ENCODE peak calls at places on chromosomes 11 and 22, in nine cellular contexts. V is B cell, F is astrocyte of the cerebellum, L is HFF-Myc, R is spleen, U is type B pancreatic cell, T is suprapubic skin, B is stomach, J is Caco-2. I is an unnamed sample.

GRCh38 chr22:32708835-32709234 is 92.7 kb upstream of the TIMP3 start:
- DNase-seq in L (no peak), J (no peak), B (no peak), F (no peak), U (no peak), T (no peak), R (no peak), V (no peak), I (no peak)

GRCh38 chr11:123653997-123654565 is 343 bp downstream of the SCN3B start:
- DNase-seq in V (no peak), J (peak; percentile 78), R (peak; percentile 83), F (no peak), U (no peak), L (no peak), B (peak; percentile 32), T (peak; percentile 71), I (no peak)

GRCh38 chr22:17483670-17484372 is 79.5 kb upstream of the SLC25A18 start:
- DNase-seq in J (no peak), L (no peak), T (no peak), U (no peak), R (no peak), F (no peak), B (no peak), V (no peak), I (no peak)

GRCh38 chr11:79249341-79249993 is 191.4 kb downstream of the TENM4 start:
- DNase-seq in R (no peak), B (no peak), V (no peak), J (no peak), L (no peak), U (no peak), F (no peak), T (no peak), I (no peak)

GRCh38 chr22:46146329-46146728 is 4.0 kb upstream of the PPARA start:
- DNase-seq in J (no peak), V (no peak), U (no peak), F (no peak), T (no peak), L (no peak), R (no peak), B (no peak), I (no peak)

GRCh38 chr22:18056802-18057474 is 20.9 kb upstream of the PEX26 start:
- DNase-seq in R (peak; percentile 87), V (peak; percentile 79), J (no peak), U (no peak), B (no peak), F (no peak), L (no peak), T (no peak), I (no peak)

GRCh38 chr11:118008271-118008903 is 22.2 kb downstream of the IL10RA start:
- DNase-seq in T (no peak), L (no peak), B (no peak), V (no peak), U (no peak), F (no peak), R (peak; percentile 81), J (no peak), I (no peak)

GRCh38 chr11:3949132-3949531 is 93.7 kb downstream of the STIM1 start:
- DNase-seq in J (no peak), L (no peak), U (no peak), F (no peak), R (no peak), V (peak; percentile 53), T (no peak), B (no peak), I (no peak)

GRCh38 chr11:9459573-9460321 is 1.1 kb upstream of the ZNF143 start:
- DNase-seq in U (no peak), J (no peak), R (peak; percentile 75), V (peak; percentile 43), T (no peak), B (no peak), L (no peak), F (peak; percentile 60), I (no peak)

GRCh38 chr11:9462172-9462799 is 1.5 kb downstream of the ZNF143 start:
- DNase-seq in V (no peak), F (no peak), B (no peak), T (no peak), R (peak; percentile 54), L (no peak), U (no peak), J (no peak), I (no peak)

GRCh38 chr11:9461068-9461759 is 402 bp downstream of the ZNF143 start:
- DNase-seq in V (peak; percentile 95), J (peak; percentile 92), F (peak; percentile 73), B (peak; percentile 83), R (peak; percentile 96), U (peak; percentile 85), L (peak; percentile 52), T (peak; percentile 94), I (peak; percentile 77)

GRCh38 chr11:9461760-9462134 is 935 bp downstream of the ZNF143 start:
- DNase-seq in J (no peak), F (no peak), T (no peak), V (no peak), R (no peak), L (no peak), U (no peak), B (no peak), I (no peak)

DNA sequence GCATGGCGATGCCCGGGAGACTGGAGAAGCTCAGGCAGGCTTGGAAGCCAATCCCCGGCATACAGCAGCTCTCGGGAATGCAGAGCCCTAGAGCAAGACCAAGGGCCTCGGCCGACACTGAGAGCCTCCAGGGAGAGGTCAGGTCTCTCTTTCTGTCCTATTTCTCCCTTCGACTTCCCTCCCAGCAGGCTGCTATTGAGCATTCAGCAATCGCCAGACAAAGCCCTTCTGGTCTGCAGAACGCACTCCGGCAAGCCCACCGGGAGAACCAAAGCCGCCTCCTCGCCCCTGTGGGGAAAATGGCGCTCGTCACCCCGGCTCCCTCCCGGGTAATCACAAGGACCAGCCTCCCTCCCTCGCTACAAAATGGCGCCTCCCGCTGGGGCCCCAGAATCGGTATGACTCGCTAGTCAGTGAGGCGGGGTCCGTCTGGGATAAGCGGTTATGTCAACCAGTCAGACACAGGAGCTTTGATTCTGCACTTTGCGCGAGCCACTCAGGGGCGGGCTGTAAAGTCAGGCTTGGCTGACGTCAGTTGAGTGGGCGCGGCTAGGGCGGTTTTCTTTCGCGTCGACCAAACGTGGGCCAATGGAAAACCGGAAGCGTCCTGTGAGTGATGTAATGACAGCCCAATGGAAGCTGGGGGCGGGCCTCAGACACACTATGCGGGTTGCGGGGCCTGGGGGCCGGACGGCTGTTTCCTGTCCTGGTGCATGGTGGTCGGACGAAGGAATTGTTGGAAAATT is at the start of gene ZNF143:
- DNase-seq in J (peak; percentile 100), V (peak; percentile 100), U (peak; percentile 99), B (peak; percentile 100), L (peak; percentile 100), R (peak; percentile 99), F (peak; percentile 100), T (peak; percentile 100), I (peak; percentile 100)
- TF ChIP-seq CTCF in J (no peak), V (no peak), U (no peak), B (no peak), L (no peak), R (no peak), F (no peak), T (no peak), I (no peak)

GRCh38 chr11:63862923-63863322 is 24.0 kb downstream of the MARK2 start:
- DNase-seq in F (no peak), R (no peak), B (peak; percentile 84), L (no peak), U (no peak), V (no peak), T (no peak), J (no peak), I (no peak)

GRCh38 chr11:63854696-63855095 is 15.8 kb downstream of the MARK2 start:
- DNase-seq in R (no peak), U (no peak), L (no peak), T (no peak), J (no peak), F (no peak), B (no peak), V (no peak), I (no peak)

GRCh38 chr11:63855975-63856374 is 17.1 kb downstream of the MARK2 start:
- DNase-seq in L (no peak), R (no peak), B (no peak), T (no peak), U (no peak), F (no peak), V (no peak), J (peak; percentile 83), I (no peak)

DNA sequence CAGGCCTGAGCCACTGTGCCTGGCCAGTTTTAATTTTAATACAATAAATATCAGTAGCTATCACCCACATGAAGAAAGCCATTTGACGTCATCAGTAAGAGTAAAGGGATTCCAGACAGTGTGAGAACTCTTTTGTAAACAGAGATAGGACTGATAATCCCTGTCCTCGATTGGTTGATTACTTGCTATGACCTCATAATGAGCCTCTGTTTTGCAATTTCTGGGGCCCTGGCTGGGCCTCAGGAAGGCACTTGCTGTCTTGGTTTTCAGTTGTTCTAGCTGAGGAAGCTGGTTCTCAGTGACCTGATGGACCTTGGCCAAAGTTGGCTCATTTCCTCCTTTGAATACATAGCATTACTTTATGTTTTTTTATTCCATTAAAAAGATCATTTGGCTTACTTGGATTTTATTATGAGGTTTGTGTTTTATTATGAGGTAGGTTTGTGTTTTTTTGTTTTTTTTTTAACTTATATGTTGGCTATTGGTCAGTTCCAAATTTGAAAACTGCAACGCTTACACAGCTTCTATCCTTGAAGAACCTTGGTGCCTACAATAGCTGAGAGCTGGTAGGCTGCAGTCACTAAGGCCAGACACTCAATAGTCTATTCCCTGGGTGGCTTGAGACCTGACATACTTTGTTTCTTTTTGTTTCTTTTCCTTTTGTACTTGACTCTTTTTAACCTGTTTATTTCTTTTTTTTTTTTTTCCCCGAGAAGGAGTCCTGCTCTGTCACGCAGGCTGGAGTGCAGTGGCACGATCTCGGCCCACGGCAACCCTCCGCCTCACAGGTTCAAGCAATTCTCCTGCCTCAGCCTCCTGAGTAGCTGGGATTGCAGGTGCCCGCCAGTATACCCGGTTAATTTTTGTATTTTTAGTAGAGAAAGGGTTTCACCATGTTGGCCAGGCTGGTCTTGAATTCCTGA is 20.0 kb downstream of the MARK2 start:
- DNase-seq in T (no peak), J (peak; percentile 81), B (peak; percentile 43), R (peak; percentile 64), F (no peak), U (no peak), L (no peak), V (no peak), I (no peak)
- TF ChIP-seq CTCF in T (no peak), J (no peak), B (no peak), R (no peak), F (no peak), U (no peak), L (no peak), V (no peak), I (no peak)

GRCh38 chr11:64148200-64148916 is 17.6 kb downstream of the MACROD1 start:
- DNase-seq in U (peak; percentile 89), R (peak; percentile 91), B (peak; percentile 82), F (peak; percentile 35), L (peak; percentile 83), T (peak; percentile 84), V (peak; percentile 77), J (peak; percentile 58), I (peak; percentile 73)

GRCh38 chr11:64150051-64150450 is 15.9 kb downstream of the MACROD1 start:
- DNase-seq in V (no peak), U (no peak), F (no peak), L (no peak), R (no peak), T (no peak), J (no peak), B (no peak), I (no peak)

GRCh38 chr11:64150481-64151239 is 15.3 kb downstream of the MACROD1 start:
- DNase-seq in B (peak; percentile 70), F (no peak), L (no peak), T (no peak), J (no peak), R (peak; percentile 81), V (no peak), U (no peak), I (no peak)

GRCh38 chr11:64151337-64151736 is 14.6 kb downstream of the MACROD1 start:
- DNase-seq in L (no peak), R (no peak), U (no peak), F (no peak), V (no peak), J (no peak), B (no peak), T (no peak), I (no peak)

GRCh38 chr11:64148917-64149617 is 16.8 kb downstream of the MACROD1 start:
- DNase-seq in B (no peak), V (no peak), F (no peak), T (no peak), U (no peak), J (no peak), R (no peak), L (no peak), I (no peak)
- TF ChIP-seq CTCF in B (peak; percentile 46), V (peak; percentile 44), F (no peak), T (no peak), U (peak; percentile 4), J (no peak), R (peak; percentile 29), L (no peak), I (peak; percentile 19)

DNA sequence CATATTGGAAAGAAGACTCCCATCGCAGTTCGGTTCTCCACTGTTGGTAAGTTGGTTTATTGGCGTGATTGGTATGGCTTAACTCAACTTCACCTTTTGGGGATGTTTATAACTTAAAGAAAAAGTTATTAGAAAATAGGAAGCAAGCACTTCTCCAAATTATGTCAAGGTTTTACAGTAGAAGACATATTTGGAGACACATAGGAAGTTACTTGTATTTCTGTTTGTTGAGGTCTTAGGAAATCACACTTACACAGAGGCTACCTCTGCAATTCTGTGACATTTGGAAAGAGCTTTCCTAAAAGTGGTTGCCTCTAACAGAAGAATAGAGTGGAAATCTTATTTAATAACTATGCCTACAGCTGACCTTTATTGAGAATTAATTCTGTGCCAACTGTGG is 12.3 kb downstream of the CAT start:
- DNase-seq in R (no peak), L (no peak), V (no peak), B (no peak), U (no peak), T (no peak), J (no peak), F (no peak), I (no peak)
- TF ChIP-seq CTCF in R (no peak), L (no peak), V (no peak), B (no peak), U (no peak), T (no peak), J (no peak), F (no peak), I (no peak)

I was measured in natural killer cell.